ENCODE peak calls at places on chromosomes 13 and 19, in nine cellular contexts. S is tibial artery, E is fibroblast of lung, D is thoracic aorta, W is A549, J is upper lobe of right lung, R is mucosa of descending colon, I is adrenal gland, M is lower lobe of right lung. U is an unnamed sample.
A peak's percentile ranks its signal among the peaks of the same experiment; 100 is the strongest.

GRCh38 chr19:43469160-43469480 is 3.7 kb upstream of the LYPD3 start:
- DNase-seq in S (no peak), E (no peak), D (no peak), W (no peak), J (no peak), R (no peak), I (no peak), M (no peak), U (no peak)

GRCh38 chr13:97280478-97280877 is 58.3 kb downstream of the MBNL2 start:
- DNase-seq in S (no peak), E (no peak), D (no peak), W (no peak), J (no peak), R (no peak), I (no peak), M (no peak), U (no peak)

GRCh38 chr19:22628401-22628800 is 5.7 kb upstream of the ZNF492 start:
- DNase-seq in S (no peak), E (no peak), D (no peak), W (no peak), J (no peak), R (no peak), I (no peak), M (no peak), U (no peak)

GRCh38 chr19:38118176-38118575 is 105.8 kb downstream of the DPF1 start:
- DNase-seq in S (no peak), E (no peak), D (no peak), W (no peak), J (no peak), R (no peak), I (no peak), M (no peak), U (no peak)

GRCh38 chr19:56840452-56841193 is at the start of the genes PEG3 and ZIM2:
- DNase-seq in S (peak; percentile 78), E (peak; percentile 12), D (peak; percentile 23), W (no peak), J (no peak), R (peak; percentile 41), I (peak; percentile 91), M (no peak), U (no peak)

GRCh38 chr19:42268704-42269517 is at the start of gene CIC:
- DNase-seq in S (peak; percentile 100), E (peak; percentile 100), D (peak; percentile 100), W (peak; percentile 100), J (peak; percentile 100), R (peak; percentile 99), I (peak; percentile 100), M (peak; percentile 99), U (peak; percentile 100)

GRCh38 chr19:51664997-51665396 is 18.4 kb upstream of the SIGLEC14 start:
- DNase-seq in S (no peak), E (peak; percentile 4), D (no peak), W (no peak), J (no peak), R (no peak), I (no peak), M (no peak), U (no peak)

GRCh38 chr19:44986389-44986788 is 14.9 kb upstream of the RELB start:
- DNase-seq in S (no peak), E (no peak), D (no peak), W (no peak), J (no peak), R (no peak), I (no peak), M (no peak), U (no peak)

GRCh38 chr19:18745931-18746330 is 45.2 kb downstream of the COMP start:
- DNase-seq in S (no peak), E (no peak), D (no peak), W (no peak), J (no peak), R (no peak), I (no peak), M (no peak), U (no peak)

GRCh38 chr19:4606921-4607678 is 32.2 kb upstream of the TNFAIP8L1 start:
- DNase-seq in S (no peak), E (peak; percentile 28), D (no peak), W (no peak), J (no peak), R (no peak), I (peak; percentile 75), M (no peak), U (no peak)
- H3K4me3 ChIP-seq in S (no peak overlapping the region), E (no peak overlapping the region), D (no peak overlapping the region), W (no peak overlapping the region), J (no peak overlapping the region), R (no peak overlapping the region), I (no peak overlapping the region), M (no peak overlapping the region), U (peak overlapping the region; percentile 2)

GRCh38 chr19:15549581-15549980 is 41.3 kb downstream of the CYP4F22 start:
- DNase-seq in S (no peak), E (no peak), D (no peak), W (no peak), J (no peak), R (no peak), I (no peak), M (no peak), U (no peak)

GRCh38 chr19:15550847-15551182 is 42.5 kb downstream of the CYP4F22 start:
- DNase-seq in S (no peak), E (no peak), D (no peak), W (peak; percentile 37), J (no peak), R (no peak), I (no peak), M (no peak), U (no peak)

GRCh38 chr19:15548648-15549047 is 40.3 kb downstream of the CYP4F22 start:
- DNase-seq in S (no peak), E (no peak), D (no peak), W (no peak), J (no peak), R (no peak), I (no peak), M (no peak), U (no peak)

GRCh38 chr19:15551183-15552004 is 43.1 kb downstream of the CYP4F22 start:
- DNase-seq in S (no peak), E (peak; percentile 14), D (no peak), W (peak; percentile 71), J (peak; percentile 72), R (peak; percentile 55), I (peak; percentile 20), M (peak; percentile 57), U (no peak)

DNA sequence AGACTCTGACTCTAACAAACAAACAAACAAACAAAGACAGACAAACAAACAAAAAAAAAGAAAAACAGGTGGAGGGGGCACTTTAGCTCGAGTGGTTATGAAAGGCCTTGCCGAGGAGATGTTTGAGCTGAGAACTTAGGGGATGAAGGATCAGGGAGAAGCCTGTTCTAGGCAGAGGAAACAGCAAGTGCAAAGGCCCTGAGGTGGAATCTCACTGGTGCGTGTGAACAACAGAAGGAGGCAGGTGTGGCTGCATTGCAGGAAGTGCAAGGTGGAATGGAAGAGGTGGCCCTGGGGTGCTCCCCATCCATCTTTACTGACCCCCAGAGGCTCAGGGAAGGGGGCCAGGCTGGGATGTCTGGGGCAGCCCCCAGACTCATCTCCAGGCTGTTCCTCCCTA is 41.9 kb downstream of the CYP4F22 start:
- DNase-seq in S (no peak), E (no peak), D (no peak), W (no peak), J (no peak), R (no peak), I (no peak), M (no peak), U (no peak)
- H3K9me3 ChIP-seq in S (no peaks in the 10 kb centered on the region), E (no peaks in the 10 kb centered on the region), D (no peaks in the 10 kb centered on the region), W (no peaks in the 10 kb centered on the region), J (no peaks in the 10 kb centered on the region), R (no peaks in the 10 kb centered on the region), I (no peaks in the 10 kb centered on the region), M (no peaks in the 10 kb centered on the region), U (peaks cover 11% of the 10 kb centered on the region)

GRCh38 chr13:33542309-33543088 is 256.9 kb upstream of the STARD13 start:
- DNase-seq in S (peak; percentile 99), E (peak; percentile 99), D (peak; percentile 92), W (peak; percentile 97), J (peak; percentile 99), R (peak; percentile 99), I (peak; percentile 98), M (peak; percentile 98), U (peak; percentile 80)

GRCh38 chr13:33544308-33544707 is 258.8 kb upstream of the STARD13 start:
- DNase-seq in S (no peak), E (no peak), D (no peak), W (no peak), J (no peak), R (no peak), I (no peak), M (no peak), U (no peak)

GRCh38 chr13:33541962-33542308 is 256.4 kb upstream of the STARD13 start:
- DNase-seq in S (no peak), E (no peak), D (no peak), W (no peak), J (no peak), R (no peak), I (no peak), M (no peak), U (no peak)

GRCh38 chr13:33543631-33544030 is 258.1 kb upstream of the STARD13 start:
- DNase-seq in S (no peak), E (peak; percentile 38), D (no peak), W (no peak), J (no peak), R (no peak), I (no peak), M (no peak), U (no peak)

DNA sequence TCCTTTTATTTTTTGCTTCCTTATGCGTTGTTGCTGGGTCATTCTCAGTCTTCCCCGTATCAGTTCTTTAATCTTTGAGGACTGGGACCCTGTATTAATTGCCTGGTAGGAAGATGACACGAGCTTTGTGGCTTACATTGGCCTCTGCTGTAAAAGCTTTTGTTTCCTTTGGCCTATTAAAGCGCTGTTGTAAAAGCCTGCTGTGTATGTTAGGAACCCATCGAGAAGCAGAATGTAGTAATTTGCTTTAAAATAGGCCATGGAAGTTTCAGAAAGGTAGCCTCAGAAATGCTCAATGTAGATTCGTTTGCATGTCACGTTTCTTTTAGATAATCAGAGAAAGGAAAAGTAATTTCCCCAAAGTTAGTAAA is 257.5 kb upstream of the STARD13 start:
- DNase-seq in S (no peak), E (no peak), D (no peak), W (no peak), J (no peak), R (no peak), I (no peak), M (no peak), U (no peak)
- H3K4me1 ChIP-seq in S (peaks cover 14% of the 10 kb centered on the region), E (peaks cover 3% of the 10 kb centered on the region), D (peaks cover 20% of the 10 kb centered on the region), W (peaks cover 12% of the 10 kb centered on the region), J (peaks cover 32% of the 10 kb centered on the region), R (peaks cover 25% of the 10 kb centered on the region), I (peaks cover 20% of the 10 kb centered on the region), M (peaks cover 40% of the 10 kb centered on the region), U (no peaks in the 10 kb centered on the region)

GRCh38 chr19:1268392-1269064 is 604 bp upstream of the CIRBP start:
- DNase-seq in S (peak; percentile 78), E (no peak), D (no peak), W (no peak), J (no peak), R (no peak), I (peak; percentile 35), M (peak; percentile 58), U (no peak)
- H3K4me3 ChIP-seq in S (peak overlapping the region; percentile 73), E (no peak overlapping the region), D (peak overlapping the region; percentile 84), W (no peak overlapping the region), J (peak overlapping the region; percentile 69), R (peak overlapping the region; percentile 86), I (no peak overlapping the region), M (peak overlapping the region; percentile 94), U (no peak overlapping the region)

U was measured in iPS DF 6.9.